ENCODE peak calls at places on chromosomes 6 and 20, in five cellular contexts. O is left ventricle myocardium inferior, U is esophagus squamous epithelium, N is heart right ventricle, E is breast epithelium. C is an unnamed sample.

GRCh38 chr20:11274137-11274536 is 600.3 kb upstream of the JAG1 start:
- DNase-seq in N (no peak), U (no peak), O (no peak), E (no peak), C (no peak)

GRCh38 chr6:27517928-27518787 is 45.3 kb upstream of the ZNF184 start:
- DNase-seq in E (no peak), N (no peak), O (no peak), U (no peak), C (no peak)

GRCh38 chr20:555933-556332 is 12.3 kb upstream of the CSNK2A1 start:
- DNase-seq in O (peak; percentile 29), N (no peak), E (no peak), U (no peak), C (no peak)

GRCh38 chr6:21468487-21468886 is 125.1 kb upstream of the SOX4 start:
- DNase-seq in E (no peak), U (no peak), O (no peak), N (no peak), C (no peak)

GRCh38 chr20:45432294-45432693 is 16.4 kb downstream of the PIGT start:
- DNase-seq in O (no peak), E (no peak), N (no peak), U (no peak), C (no peak)

GRCh38 chr20:45341939-45342862 is 6.0 kb downstream of the SDC4 start:
- DNase-seq in U (no peak), N (peak; percentile 63), O (peak; percentile 73), E (peak; percentile 87), C (peak; percentile 82)

GRCh38 chr6:20716865-20717264 is 182.6 kb downstream of the CDKAL1 start:
- DNase-seq in N (no peak), O (no peak), U (no peak), E (no peak), C (no peak)

GRCh38 chr20:58715709-58716475 is 23.3 kb downstream of the NPEPL1 start:
- DNase-seq in O (peak; percentile 12), N (no peak), E (peak; percentile 30), U (no peak), C (peak; percentile 59)

GRCh38 chr20:46011631-46012482 is 3.1 kb downstream of the MMP9 start:
- DNase-seq in O (peak; percentile 60), U (no peak), E (no peak), N (peak; percentile 47), C (peak; percentile 83)

GRCh38 chr6:51719297-51719696 is 368.1 kb downstream of the PKHD1 start:
- DNase-seq in O (no peak), E (no peak), U (no peak), N (no peak), C (no peak)

GRCh38 chr6:45608252-45608911 is 230.6 kb upstream of the SUPT3H start:
- DNase-seq in N (no peak), E (no peak), O (no peak), U (no peak), C (no peak)
- TF ChIP-seq CTCF in N (no peak), E (no peak), O (no peak), U (no peak), C (no peak)

DNA sequence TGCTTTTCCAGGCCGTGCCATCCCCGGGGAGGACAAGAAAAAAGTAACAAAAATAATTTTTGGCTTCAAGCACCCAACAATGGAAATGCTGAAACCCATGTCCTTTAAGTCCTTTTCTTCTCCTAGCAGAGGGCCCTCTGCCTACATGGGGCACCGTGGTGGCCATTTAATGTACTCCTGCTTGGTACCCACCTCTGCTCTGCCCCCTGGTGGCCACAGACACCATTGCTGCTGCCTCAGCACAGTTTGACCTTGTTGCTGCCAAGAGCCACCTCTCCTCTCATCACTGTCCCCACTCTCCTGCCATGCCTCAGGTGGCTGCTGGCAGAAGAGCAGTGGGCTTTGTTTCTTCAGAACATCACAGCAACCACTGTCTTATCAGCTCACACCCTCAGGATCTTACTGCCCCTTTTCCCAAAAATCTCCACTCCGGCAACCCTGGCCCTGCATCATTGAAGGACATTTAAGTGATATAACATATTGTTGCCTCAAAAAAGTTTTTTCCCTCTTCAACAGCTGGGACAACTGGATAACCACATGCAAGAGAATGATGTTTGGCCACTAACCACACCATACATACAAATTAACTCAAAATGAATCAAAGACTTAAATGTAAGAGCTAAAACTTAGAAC is 12.9 kb upstream of the ARMC2 start:
- DNase-seq in N (peak; percentile 89), E (peak; percentile 84), O (peak; percentile 91), U (peak; percentile 35), C (peak; percentile 91)
- H3K4me1 ChIP-seq in N (no peaks in the 10 kb centered on the region), E (peaks cover 2% of the 10 kb centered on the region), O (peaks cover 9% of the 10 kb centered on the region), U (no peaks in the 10 kb centered on the region), C (peaks cover 6% of the 10 kb centered on the region)

GRCh38 chr6:116398366-116399005 is 27.7 kb downstream of the DSE start:
- DNase-seq in E (no peak), U (no peak), N (no peak), O (no peak), C (no peak)
- H3K27ac ChIP-seq in E (peak overlapping the region; percentile 65), U (peak overlapping the region; percentile 47), N (peak overlapping the region; percentile 61), O (peak overlapping the region; percentile 62), C (no peak overlapping the region)

DNA sequence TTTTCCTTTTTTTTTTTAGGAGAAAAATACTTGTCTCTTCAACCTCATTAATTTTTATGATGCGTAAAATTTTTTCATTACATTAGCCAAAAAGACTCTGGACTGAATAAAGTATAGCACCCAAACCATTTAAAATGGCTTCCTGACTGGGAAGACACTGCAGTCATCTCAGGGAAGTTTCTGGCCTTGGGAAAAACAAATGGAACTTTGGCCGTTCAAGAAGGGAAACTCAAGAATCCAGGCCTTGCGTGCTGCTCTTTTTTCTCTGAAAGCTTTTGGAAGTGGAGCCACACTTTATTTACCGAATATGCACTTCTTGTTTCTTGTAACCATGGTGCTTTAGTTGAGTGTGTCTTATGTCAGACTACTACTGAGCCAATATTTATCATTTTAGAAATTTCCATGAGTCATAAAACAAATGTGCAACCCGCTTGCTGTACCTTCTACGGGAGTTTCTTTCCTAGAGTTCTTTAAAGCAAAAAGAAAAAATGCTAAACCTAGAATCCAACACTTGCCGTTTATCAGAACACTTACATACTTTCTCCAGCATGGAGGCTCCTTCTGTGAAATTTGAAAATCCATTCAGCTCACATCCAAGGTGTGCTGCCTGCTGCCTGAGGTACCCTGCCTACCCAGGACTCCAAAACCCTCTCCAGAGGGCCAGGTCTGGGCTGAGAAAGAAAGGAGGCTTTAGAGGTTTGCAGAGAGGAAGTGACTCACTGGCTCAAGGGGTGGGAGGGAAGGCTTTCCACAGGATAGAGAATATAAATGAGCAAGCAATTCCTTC is 11.5 kb upstream of the DSTN start:
- DNase-seq in E (no peak), U (no peak), O (no peak), N (no peak), C (no peak)
- TF ChIP-seq CTCF in E (no peak), U (no peak), O (no peak), N (no peak), C (no peak)

DNA sequence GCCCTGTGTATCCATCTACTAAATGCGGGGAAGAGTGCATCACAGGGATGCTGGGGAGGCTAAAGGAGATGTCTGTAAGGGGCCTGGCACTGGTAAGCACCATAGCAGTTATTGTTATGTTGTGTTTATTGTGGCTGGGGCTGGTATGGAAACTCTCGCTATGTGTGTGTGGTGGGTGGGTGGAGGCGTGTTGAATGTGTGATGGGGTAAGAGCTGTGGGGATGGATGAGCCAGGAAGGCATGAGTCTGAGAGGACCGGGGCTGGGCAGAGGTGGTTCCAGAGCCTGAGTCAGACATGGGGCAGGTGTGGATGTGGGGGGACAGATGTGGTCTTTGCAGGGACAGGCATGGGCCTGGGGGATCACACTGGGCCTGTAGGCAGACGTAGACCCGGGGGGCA is 88.1 kb downstream of the GRM4 start:
- DNase-seq in E (no peak), N (no peak), U (no peak), O (no peak), C (no peak)
- H3K4me1 ChIP-seq in E (no peaks in the 10 kb centered on the region), N (no peaks in the 10 kb centered on the region), U (peaks cover 5% of the 10 kb centered on the region), O (peaks cover 9% of the 10 kb centered on the region), C (no peaks in the 10 kb centered on the region)

DNA sequence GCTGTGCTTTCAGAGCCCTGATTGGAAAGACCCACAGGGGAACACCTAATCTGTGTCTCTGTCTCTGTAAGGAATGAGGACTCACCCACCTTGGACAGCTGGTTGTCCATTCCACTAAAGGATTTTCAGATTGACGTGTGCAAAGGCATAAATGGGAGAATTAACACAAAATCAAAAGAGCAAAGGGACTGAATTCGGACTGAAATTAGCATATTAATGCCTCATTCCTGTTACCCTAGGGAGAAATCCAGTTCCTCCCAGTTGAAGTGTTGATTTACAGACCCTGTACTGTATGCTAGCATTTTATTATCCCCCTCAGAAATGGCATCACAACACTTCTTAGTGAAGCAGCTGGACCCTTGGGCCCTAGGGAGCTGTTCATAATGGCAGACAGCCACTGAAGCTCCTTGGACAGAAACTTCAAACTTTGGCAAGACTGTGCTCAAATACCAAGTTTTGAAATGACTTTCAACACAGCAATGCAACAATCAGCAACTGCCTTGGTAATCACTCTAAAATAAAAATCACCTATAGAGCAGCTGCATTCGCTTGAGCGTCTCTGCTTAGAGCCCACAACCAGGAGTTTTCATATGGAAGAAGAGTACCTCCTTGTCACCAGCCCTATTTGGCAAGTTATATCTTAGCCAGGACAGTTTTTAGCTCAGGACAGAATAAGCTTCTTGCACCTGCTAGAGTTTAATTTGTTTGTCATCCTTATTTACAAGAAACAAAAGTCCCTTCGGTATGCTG is 118.1 kb downstream of the TRDN start:
- DNase-seq in U (no peak), N (no peak), E (no peak), O (no peak), C (no peak)
- H3K27ac ChIP-seq in U (no peak overlapping the region), N (peak overlapping the region; percentile 87), E (no peak overlapping the region), O (peak overlapping the region; percentile 90), C (no peak overlapping the region)

DNA sequence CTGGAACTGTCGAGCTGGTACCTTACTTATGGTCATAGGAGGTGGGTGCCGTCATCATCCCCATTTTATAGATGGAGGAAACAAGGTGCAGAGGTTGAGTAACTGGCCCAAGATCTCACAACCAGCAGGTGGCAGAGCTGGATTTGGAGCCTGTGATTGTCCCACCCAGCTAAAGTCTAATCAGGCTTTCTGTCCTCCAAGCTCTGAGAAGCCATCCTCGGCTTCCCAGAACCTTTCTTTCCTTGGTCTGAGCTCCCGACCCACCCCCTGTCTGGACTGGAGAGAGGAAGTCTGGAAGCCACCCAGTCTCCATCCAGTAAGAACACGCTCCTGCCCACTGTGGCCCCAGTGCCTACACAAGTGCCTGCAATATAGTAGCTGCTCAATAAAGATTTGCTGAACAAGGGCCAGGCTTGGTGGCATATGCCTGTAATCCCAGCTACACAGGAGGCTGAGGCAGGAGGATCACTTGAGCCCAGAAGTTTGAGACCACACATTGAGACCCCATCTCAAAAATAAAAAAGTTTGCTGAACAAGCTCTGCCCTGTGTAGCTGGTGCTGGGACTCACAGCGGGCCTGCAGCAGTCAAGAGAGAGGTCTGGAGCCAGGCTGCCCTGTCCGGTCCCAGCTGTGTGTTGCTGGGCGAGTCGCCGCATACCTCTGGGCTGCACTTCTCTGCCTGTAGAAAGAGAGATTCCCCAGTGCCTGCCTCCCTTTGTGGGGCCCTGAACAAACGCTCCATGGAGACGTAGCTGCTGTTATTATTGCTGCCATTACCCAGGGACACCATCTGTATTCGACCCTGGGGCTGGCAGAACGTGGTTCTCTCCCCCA is 32.5 kb upstream of the DLGAP4 start:
- DNase-seq in N (no peak), U (no peak), O (no peak), E (no peak), C (no peak)
- TF ChIP-seq CTCF in N (peak; percentile 25), U (no peak), O (peak; percentile 31), E (no peak), C (peak; percentile 13)

DNA sequence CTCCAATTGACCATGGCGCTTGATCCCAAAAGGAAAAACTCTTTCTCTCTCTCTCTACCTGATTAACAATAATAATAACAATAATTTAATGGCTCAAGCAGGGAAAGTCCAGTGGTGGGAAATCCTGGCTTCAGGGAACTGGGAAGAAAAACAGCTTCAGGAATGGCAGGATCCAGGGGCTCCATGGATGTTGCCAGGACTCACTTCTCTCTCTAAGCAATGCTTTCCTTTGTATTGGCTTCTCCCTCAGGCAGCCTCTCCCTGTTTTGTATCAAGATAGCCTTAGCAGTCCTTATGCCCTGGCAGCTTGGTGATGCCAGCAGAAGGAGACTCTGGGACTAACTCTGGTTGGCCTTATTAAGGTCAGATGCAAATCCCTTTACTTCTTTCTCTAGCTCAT is 13.5 kb upstream of the PTGIS start:
- DNase-seq in E (no peak), U (no peak), N (no peak), O (no peak), C (no peak)
- H3K4me1 ChIP-seq in E (no peaks in the 10 kb centered on the region), U (no peaks in the 10 kb centered on the region), N (peaks cover 4% of the 10 kb centered on the region), O (peaks cover 41% of the 10 kb centered on the region), C (peaks cover 37% of the 10 kb centered on the region)

C was measured in upper lobe of right lung.